ENCODE peak calls at places on chromosomes 4 and X, in four cellular contexts. One of them, this sample, is unnamed. For H3K9me1, the result is how much of the 10 kb centered on the place peaks cover.

GRCh38 chr4:81723927-81724587 is 252.3 kb upstream of the RASGEF1B start:
- DNase-seq in IMR-90: no peak
- DNase-seq in endothelial cell of umbilical vein: no peak
- DNase-seq in K562: no peak
- DNase-seq in this sample: no peak

GRCh38 chr4:153197301-153197700 is 6.9 kb upstream of the TRIM2 start:
- DNase-seq in endothelial cell of umbilical vein: no peak
- DNase-seq in K562: no peak
- DNase-seq in IMR-90: no peak
- DNase-seq in this sample: no peak

GRCh38 chrX:9807355-9808182 is 21.3 kb downstream of the SHROOM2 start:
- DNase-seq in IMR-90: no peak
- DNase-seq in endothelial cell of umbilical vein: no peak
- DNase-seq in K562: no peak
- DNase-seq in this sample: no peak

GRCh38 chrX:102746134-102746584 is 25.6 kb downstream of the GPRASP3 start:
- DNase-seq in endothelial cell of umbilical vein: no peak
- DNase-seq in IMR-90: no peak
- DNase-seq in K562: no peak
- DNase-seq in this sample: no peak

GRCh38 chr4:177051473-177052060 is 258.1 kb upstream of the NEIL3 start:
- DNase-seq in K562: peak
- DNase-seq in IMR-90: peak
- DNase-seq in endothelial cell of umbilical vein: peak
- DNase-seq in this sample: peak

GRCh38 chrX:146863566-146863965 is 49.0 kb upstream of the CXorf51A start:
- DNase-seq in IMR-90: peak
- DNase-seq in endothelial cell of umbilical vein: no peak
- DNase-seq in K562: no peak
- DNase-seq in this sample: no peak

GRCh38 chr4:158172558-158173258 is at the start of gene GASK1B:
- DNase-seq in K562: no peak
- DNase-seq in IMR-90: peak
- DNase-seq in endothelial cell of umbilical vein: peak
- DNase-seq in this sample: no peak

GRCh38 chr4:48896845-48897244 is 9.7 kb downstream of the OCIAD2 start:
- DNase-seq in endothelial cell of umbilical vein: no peak
- DNase-seq in K562: no peak
- DNase-seq in IMR-90: no peak
- DNase-seq in this sample: no peak

GRCh38 chrX:153958605-153959004 is 13.0 kb downstream of the HCFC1 start:
- DNase-seq in endothelial cell of umbilical vein: no peak
- DNase-seq in IMR-90: no peak
- DNase-seq in K562: no peak
- DNase-seq in this sample: no peak
- H3K9me1 ChIP-seq in endothelial cell of umbilical vein: under half
- H3K9me1 ChIP-seq in IMR-90: under half
- H3K9me1 ChIP-seq in K562: under half
- H3K9me1 ChIP-seq in this sample: under half

GRCh38 chrX:115564243-115564642 is 3.3 kb downstream of the PLS3 start:
- DNase-seq in endothelial cell of umbilical vein: peak
- DNase-seq in K562: no peak
- DNase-seq in IMR-90: peak
- DNase-seq in this sample: no peak
- H3K9me1 ChIP-seq in endothelial cell of umbilical vein: under half
- H3K9me1 ChIP-seq in K562: under half
- H3K9me1 ChIP-seq in IMR-90: under half
- H3K9me1 ChIP-seq in this sample: under half

GRCh38 chr4:186170966-186171365 is 20.4 kb upstream of the CYP4V2 start:
- DNase-seq in K562: peak
- DNase-seq in IMR-90: no peak
- DNase-seq in endothelial cell of umbilical vein: no peak
- DNase-seq in this sample: no peak
- H3K9me1 ChIP-seq in K562: under half
- H3K9me1 ChIP-seq in IMR-90: under half
- H3K9me1 ChIP-seq in endothelial cell of umbilical vein: under half
- H3K9me1 ChIP-seq in this sample: under half

DNA sequence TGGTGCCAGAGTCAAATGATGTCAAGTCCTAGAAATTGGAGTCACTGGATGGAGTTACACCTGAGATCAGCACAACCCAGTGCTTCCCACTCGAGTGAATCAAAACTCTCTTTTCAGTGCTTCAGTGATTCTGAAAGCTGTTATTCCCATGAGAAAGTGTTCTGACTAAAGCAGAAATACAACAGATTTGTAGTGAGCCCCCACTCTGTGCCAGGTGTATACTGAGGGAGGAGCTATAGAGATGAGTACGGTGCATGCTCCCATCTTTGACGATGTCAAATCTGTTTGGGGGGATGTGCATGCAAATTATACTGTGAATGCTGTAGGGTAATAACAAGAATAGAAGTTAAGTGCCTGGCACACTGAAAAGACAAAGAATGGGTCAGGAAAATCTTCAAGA is 330.2 kb downstream of the HS3ST1 start:
- DNase-seq in IMR-90: no peak
- DNase-seq in K562: no peak
- DNase-seq in endothelial cell of umbilical vein: no peak
- DNase-seq in this sample: no peak
- H3K9me1 ChIP-seq in IMR-90: under half
- H3K9me1 ChIP-seq in K562: under half
- H3K9me1 ChIP-seq in endothelial cell of umbilical vein: under half
- H3K9me1 ChIP-seq in this sample: under half